ENCODE peak calls at places on chromosomes 16 and 17, in six cellular contexts. X is adrenal gland, G is HCT116, R is mammary epithelial cell, U is PC-3, T is psoas muscle. I is an unnamed sample.

GRCh38 chr17:5526821-5527598 is 40.6 kb downstream of the MIS12 start:
- DNase-seq in X (peak), G (peak), R (peak), U (peak), T (peak), I (peak)

GRCh38 chr16:14501331-14502255 is 128.5 kb downstream of the PARN start:
- DNase-seq in X (peak), G (peak), R (peak), U (peak), T (peak), I (peak)

GRCh38 chr17:41930009-41930832 is at the start of gene ODAD4:
- DNase-seq in X (peak), G (peak), R (peak), U (peak), T (peak), I (peak)

GRCh38 chr17:48756816-48757215 is 28.3 kb upstream of the HOXB13 start:
- DNase-seq in X (peak), G (no peak), R (no peak), U (peak), T (no peak), I (no peak)

GRCh38 chr17:29588561-29589411 is 662 bp downstream of the GIT1 start:
- DNase-seq in X (peak), G (no peak), R (no peak), U (peak), T (peak), I (no peak)

GRCh38 chr16:17556276-17557052 is 85.7 kb upstream of the XYLT1 start:
- DNase-seq in X (no peak), G (peak), R (peak), U (peak), T (no peak), I (no peak)

GRCh38 chr17:16215965-16216316 is 607 bp upstream of the NCOR1 start:
- DNase-seq in X (no peak), G (peak), R (no peak), U (peak), T (no peak), I (no peak)

GRCh38 chr17:13584701-13585080 is 17.0 kb downstream of the HS3ST3A1 start:
- DNase-seq in X (no peak), G (no peak), R (peak), U (peak), T (no peak), I (no peak)

GRCh38 chr17:329794-330420 is 22.7 kb downstream of the RPH3AL start:
- DNase-seq in X (no peak), G (no peak), R (no peak), U (no peak), T (peak), I (no peak)

GRCh38 chr16:84383106-84383505 is 14.8 kb downstream of the ATP2C2 start:
- DNase-seq in X (no peak), G (no peak), R (no peak), U (no peak), T (no peak), I (no peak)

GRCh38 chr17:58318065-58318481 is 10.5 kb downstream of the TSPOAP1 start:
- DNase-seq in X (no peak), G (no peak), R (no peak), U (no peak), T (no peak), I (no peak)

GRCh38 chr16:80718480-80719220 is 85.7 kb downstream of the CDYL2 start:
- DNase-seq in X (peak), G (no peak), R (peak), U (peak), T (no peak), I (no peak)

GRCh38 chr17:5237541-5238016 is 2.9 kb upstream of the SCIMP start:
- DNase-seq in X (peak), G (peak), R (peak), U (peak), T (no peak), I (peak)

GRCh38 chr17:8188408-8188839 is 1.6 kb downstream of the BORCS6 start:
- DNase-seq in X (no peak), G (no peak), R (no peak), U (no peak), T (no peak), I (no peak)

GRCh38 chr17:28963212-28963611 is 11.9 kb upstream of the PHF12 start:
- DNase-seq in X (no peak), G (no peak), R (no peak), U (no peak), T (peak), I (no peak)

GRCh38 chr16:50265260-50265659 is 1.1 kb upstream of the ADCY7 start:
- DNase-seq in X (no peak), G (peak), R (no peak), U (peak), T (peak), I (no peak)
- TF ChIP-seq CTCF in X (peak), G (peak), R (peak), U (peak), T (no peak), I (peak)

DNA sequence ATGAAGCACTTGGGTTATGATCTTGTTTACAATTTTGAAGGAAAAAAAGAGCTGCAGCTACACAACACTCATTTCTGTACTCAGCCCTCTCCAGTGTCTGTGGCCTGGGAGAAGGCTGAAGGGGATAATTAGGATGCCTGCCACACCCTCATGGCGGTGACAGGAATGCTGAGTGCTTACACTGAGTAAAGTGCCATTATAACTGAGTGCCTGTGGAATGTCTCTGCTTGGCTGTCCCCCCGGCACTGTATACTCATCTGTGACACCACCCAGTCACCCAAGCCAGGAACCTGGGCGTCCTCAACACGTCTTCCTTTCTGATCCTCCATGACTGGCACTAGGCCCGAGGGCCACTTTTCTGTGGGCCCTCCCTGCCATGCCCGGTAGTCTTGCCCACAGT is 3.5 kb upstream of the MRPL38 start:
- DNase-seq in X (no peak), G (no peak), R (no peak), U (no peak), T (no peak), I (peak)
- H3K27ac ChIP-seq in X (no peak), G (no peak), R (no peak), U (no peak), T (no peak), I (peak)

GRCh38 chr16:22103371-22103890 is 11.1 kb downstream of the VWA3A start:
- DNase-seq in X (no peak), G (no peak), R (no peak), U (no peak), T (no peak), I (no peak)
- TF ChIP-seq CTCF in X (no peak), G (no peak), R (no peak), U (no peak), T (no peak), I (no peak)

DNA sequence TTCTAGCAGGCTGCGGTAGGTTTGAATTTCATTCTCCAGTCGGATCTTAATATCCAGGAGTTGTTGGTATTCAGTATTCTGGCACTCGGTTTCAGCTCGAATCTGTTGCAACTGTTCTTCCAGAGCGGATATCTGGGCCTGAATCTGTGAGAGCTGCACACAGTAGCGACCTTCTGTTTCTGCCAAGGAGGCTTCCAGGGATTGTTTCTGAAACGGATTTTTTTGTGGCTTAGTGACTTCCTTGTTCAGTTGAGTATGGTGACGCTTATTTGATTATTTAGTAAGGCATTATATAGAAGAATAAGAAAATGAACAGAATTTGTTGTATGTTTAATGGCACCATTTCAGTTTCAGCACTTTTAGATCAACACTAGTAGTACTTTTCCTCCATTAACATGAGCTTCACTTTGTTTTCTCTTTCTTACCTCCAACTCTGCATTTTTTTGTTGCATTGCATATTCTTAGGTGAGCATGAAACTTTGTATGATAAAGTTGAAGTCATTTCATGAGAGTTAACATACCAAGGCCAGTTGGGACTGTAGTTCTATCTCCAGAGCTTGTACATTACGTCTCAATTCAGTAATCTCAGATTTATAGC is 2.8 kb downstream of the KRT10 start:
- DNase-seq in X (peak), G (no peak), R (no peak), U (no peak), T (no peak), I (no peak)
- H3K27ac ChIP-seq in X (peak), G (peak), R (peak), U (peak), T (peak), I (peak)

DNA sequence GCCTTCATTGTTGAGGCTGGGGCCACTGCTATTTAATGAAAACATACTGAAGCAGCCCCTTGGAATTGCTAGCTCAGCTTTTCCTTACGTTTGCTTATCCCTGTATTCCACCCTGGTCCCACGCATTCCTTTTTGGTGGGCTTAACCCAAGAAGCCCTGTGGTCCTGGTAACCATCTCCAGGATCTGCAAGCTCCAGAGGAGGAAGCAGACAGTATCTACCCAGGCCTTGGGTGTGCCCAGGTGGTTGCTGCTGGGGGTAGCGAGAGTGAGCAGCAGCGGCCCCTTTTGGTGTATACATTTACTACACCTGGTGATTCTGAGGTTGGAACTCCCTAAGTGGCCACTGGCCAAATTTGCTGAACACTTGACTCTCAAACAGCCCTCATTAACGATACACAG is 97.7 kb downstream of the CBLN1 start:
- DNase-seq in X (no peak), G (peak), R (peak), U (peak), T (no peak), I (no peak)
- TF ChIP-seq CTCF in X (no peak), G (peak), R (peak), U (peak), T (peak), I (peak)

DNA sequence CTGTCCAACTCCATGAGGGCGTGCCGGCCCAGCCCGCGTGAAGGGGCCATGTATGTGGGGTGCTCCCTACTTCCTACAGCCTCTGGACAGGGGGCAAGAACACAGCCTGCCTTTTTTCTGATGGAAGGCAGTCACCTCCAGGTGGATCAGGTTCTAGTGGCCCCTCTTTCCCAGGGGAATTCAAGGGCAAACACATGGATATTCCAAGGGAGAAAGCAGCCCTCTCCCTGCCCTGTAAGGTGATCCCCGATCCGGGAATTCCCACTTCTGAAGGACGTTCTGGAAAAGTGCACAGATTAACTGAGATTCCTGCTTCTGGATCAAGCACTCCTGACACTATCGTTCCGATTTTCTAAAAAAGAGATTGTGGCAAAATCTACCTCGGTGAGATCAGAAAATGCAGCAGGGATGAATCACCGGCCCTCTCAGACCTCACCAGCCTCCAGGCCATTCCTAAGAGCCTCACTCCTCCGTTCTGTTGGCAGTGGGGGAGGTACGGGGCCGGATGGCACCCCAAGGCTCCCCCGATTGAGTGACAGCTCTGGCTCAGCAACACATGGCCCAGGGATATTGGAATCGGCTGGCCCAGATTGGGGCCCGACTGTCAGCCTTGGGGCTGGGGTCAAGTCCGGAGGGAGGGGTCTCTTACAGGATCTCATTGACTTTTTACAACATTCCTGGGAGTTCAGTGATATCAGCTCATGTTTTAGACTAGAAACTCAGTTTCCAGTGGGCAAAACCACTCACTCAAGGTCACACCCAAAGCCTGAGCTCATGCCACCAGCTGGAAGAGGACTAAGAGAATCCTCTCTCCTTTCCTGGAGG is 12.3 kb downstream of the STX1B start:
- DNase-seq in X (peak), G (peak), R (peak), U (peak), T (no peak), I (no peak)
- H3K27ac ChIP-seq in X (peak), G (peak), R (peak), U (peak), T (peak), I (peak)